ENCODE peak calls at places on chromosome 15, in five cellular contexts. One of them, this sample, is unnamed.

GRCh38 chr15:38066612-38067011 is 132.2 kb downstream of the TMCO5A start:
- DNase-seq in cardiac muscle cell: peak
- DNase-seq in activated T-helper 9 cell treated with anti-CD3 and anti-CD28 coated beads, Interleukin-2, amount 50 U/mL, for 16 hours: no peak
- DNase-seq in progenitor cell of endocrine pancreas: no peak
- DNase-seq in stimulated activated CD4-positive, alpha-beta T cell treated with anti-CD3 and anti-CD28 coated beads, Interleukin-4, amount 100 ng/mL, for 24 hours: no peak
- DNase-seq in this sample: no peak

GRCh38 chr15:94042163-94042954 is 189.0 kb upstream of the MCTP2 start:
- DNase-seq in progenitor cell of endocrine pancreas: no peak
- DNase-seq in stimulated activated CD4-positive, alpha-beta T cell treated with anti-CD3 and anti-CD28 coated beads, Interleukin-4, amount 100 ng/mL, for 24 hours: no peak
- DNase-seq in activated T-helper 9 cell treated with anti-CD3 and anti-CD28 coated beads, Interleukin-2, amount 50 U/mL, for 16 hours: no peak
- DNase-seq in cardiac muscle cell: peak
- DNase-seq in this sample: no peak

GRCh38 chr15:35455201-35455600 is 90.8 kb downstream of the DPH6 start:
- DNase-seq in stimulated activated CD4-positive, alpha-beta T cell treated with anti-CD3 and anti-CD28 coated beads, Interleukin-4, amount 100 ng/mL, for 24 hours: no peak
- DNase-seq in activated T-helper 9 cell treated with anti-CD3 and anti-CD28 coated beads, Interleukin-2, amount 50 U/mL, for 16 hours: no peak
- DNase-seq in cardiac muscle cell: peak
- DNase-seq in progenitor cell of endocrine pancreas: no peak
- DNase-seq in this sample: no peak

GRCh38 chr15:35533130-35534110 is 12.5 kb downstream of the DPH6 start:
- DNase-seq in progenitor cell of endocrine pancreas: no peak
- DNase-seq in stimulated activated CD4-positive, alpha-beta T cell treated with anti-CD3 and anti-CD28 coated beads, Interleukin-4, amount 100 ng/mL, for 24 hours: no peak
- DNase-seq in cardiac muscle cell: no peak
- DNase-seq in activated T-helper 9 cell treated with anti-CD3 and anti-CD28 coated beads, Interleukin-2, amount 50 U/mL, for 16 hours: no peak
- DNase-seq in this sample: peak

GRCh38 chr15:64905119-64905831 is 6.4 kb upstream of the ANKDD1A start:
- DNase-seq in activated T-helper 9 cell treated with anti-CD3 and anti-CD28 coated beads, Interleukin-2, amount 50 U/mL, for 16 hours: peak
- DNase-seq in stimulated activated CD4-positive, alpha-beta T cell treated with anti-CD3 and anti-CD28 coated beads, Interleukin-4, amount 100 ng/mL, for 24 hours: peak
- DNase-seq in progenitor cell of endocrine pancreas: peak
- DNase-seq in cardiac muscle cell: peak
- DNase-seq in this sample: peak

GRCh38 chr15:89442671-89443307 is 53.6 kb downstream of the RHCG start:
- DNase-seq in activated T-helper 9 cell treated with anti-CD3 and anti-CD28 coated beads, Interleukin-2, amount 50 U/mL, for 16 hours: no peak
- DNase-seq in progenitor cell of endocrine pancreas: peak
- DNase-seq in stimulated activated CD4-positive, alpha-beta T cell treated with anti-CD3 and anti-CD28 coated beads, Interleukin-4, amount 100 ng/mL, for 24 hours: peak
- DNase-seq in cardiac muscle cell: peak
- DNase-seq in this sample: peak

GRCh38 chr15:45948226-45948625 is 313.4 kb downstream of the SQOR start:
- DNase-seq in stimulated activated CD4-positive, alpha-beta T cell treated with anti-CD3 and anti-CD28 coated beads, Interleukin-4, amount 100 ng/mL, for 24 hours: no peak
- DNase-seq in progenitor cell of endocrine pancreas: no peak
- DNase-seq in activated T-helper 9 cell treated with anti-CD3 and anti-CD28 coated beads, Interleukin-2, amount 50 U/mL, for 16 hours: no peak
- DNase-seq in cardiac muscle cell: no peak
- DNase-seq in this sample: no peak

GRCh38 chr15:40500584-40501330 is 30.0 kb downstream of the CHST14 start:
- DNase-seq in activated T-helper 9 cell treated with anti-CD3 and anti-CD28 coated beads, Interleukin-2, amount 50 U/mL, for 16 hours: no peak
- DNase-seq in cardiac muscle cell: no peak
- DNase-seq in stimulated activated CD4-positive, alpha-beta T cell treated with anti-CD3 and anti-CD28 coated beads, Interleukin-4, amount 100 ng/mL, for 24 hours: no peak
- DNase-seq in progenitor cell of endocrine pancreas: no peak
- DNase-seq in this sample: peak

GRCh38 chr15:88018865-88019626 is 237.5 kb downstream of the NTRK3 start:
- DNase-seq in stimulated activated CD4-positive, alpha-beta T cell treated with anti-CD3 and anti-CD28 coated beads, Interleukin-4, amount 100 ng/mL, for 24 hours: no peak
- DNase-seq in activated T-helper 9 cell treated with anti-CD3 and anti-CD28 coated beads, Interleukin-2, amount 50 U/mL, for 16 hours: no peak
- DNase-seq in cardiac muscle cell: peak
- DNase-seq in progenitor cell of endocrine pancreas: no peak
- DNase-seq in this sample: no peak

GRCh38 chr15:74040115-74040850 is 42.1 kb downstream of the GOLGA6A start:
- DNase-seq in progenitor cell of endocrine pancreas: no peak
- DNase-seq in stimulated activated CD4-positive, alpha-beta T cell treated with anti-CD3 and anti-CD28 coated beads, Interleukin-4, amount 100 ng/mL, for 24 hours: no peak
- DNase-seq in activated T-helper 9 cell treated with anti-CD3 and anti-CD28 coated beads, Interleukin-2, amount 50 U/mL, for 16 hours: no peak
- DNase-seq in cardiac muscle cell: peak
- DNase-seq in this sample: peak

GRCh38 chr15:55247276-55247675 is 42.3 kb downstream of the RAB27A start:
- DNase-seq in stimulated activated CD4-positive, alpha-beta T cell treated with anti-CD3 and anti-CD28 coated beads, Interleukin-4, amount 100 ng/mL, for 24 hours: no peak
- DNase-seq in activated T-helper 9 cell treated with anti-CD3 and anti-CD28 coated beads, Interleukin-2, amount 50 U/mL, for 16 hours: no peak
- DNase-seq in progenitor cell of endocrine pancreas: no peak
- DNase-seq in cardiac muscle cell: no peak
- DNase-seq in this sample: no peak

GRCh38 chr15:81225161-81225671 is 28.5 kb downstream of the IL16 start:
- DNase-seq in cardiac muscle cell: peak
- DNase-seq in activated T-helper 9 cell treated with anti-CD3 and anti-CD28 coated beads, Interleukin-2, amount 50 U/mL, for 16 hours: no peak
- DNase-seq in stimulated activated CD4-positive, alpha-beta T cell treated with anti-CD3 and anti-CD28 coated beads, Interleukin-4, amount 100 ng/mL, for 24 hours: no peak
- DNase-seq in progenitor cell of endocrine pancreas: no peak
- DNase-seq in this sample: no peak

GRCh38 chr15:45747426-45747825 is 112.6 kb downstream of the SQOR start:
- DNase-seq in progenitor cell of endocrine pancreas: no peak
- DNase-seq in stimulated activated CD4-positive, alpha-beta T cell treated with anti-CD3 and anti-CD28 coated beads, Interleukin-4, amount 100 ng/mL, for 24 hours: no peak
- DNase-seq in activated T-helper 9 cell treated with anti-CD3 and anti-CD28 coated beads, Interleukin-2, amount 50 U/mL, for 16 hours: no peak
- DNase-seq in cardiac muscle cell: no peak
- DNase-seq in this sample: peak

GRCh38 chr15:68187559-68187958 is 17.6 kb downstream of the CALML4 start:
- DNase-seq in progenitor cell of endocrine pancreas: no peak
- DNase-seq in stimulated activated CD4-positive, alpha-beta T cell treated with anti-CD3 and anti-CD28 coated beads, Interleukin-4, amount 100 ng/mL, for 24 hours: no peak
- DNase-seq in cardiac muscle cell: peak
- DNase-seq in activated T-helper 9 cell treated with anti-CD3 and anti-CD28 coated beads, Interleukin-2, amount 50 U/mL, for 16 hours: no peak
- DNase-seq in this sample: peak

GRCh38 chr15:69414702-69415161 is 583 bp downstream of the KIF23 start:
- DNase-seq in activated T-helper 9 cell treated with anti-CD3 and anti-CD28 coated beads, Interleukin-2, amount 50 U/mL, for 16 hours: no peak
- DNase-seq in progenitor cell of endocrine pancreas: peak
- DNase-seq in stimulated activated CD4-positive, alpha-beta T cell treated with anti-CD3 and anti-CD28 coated beads, Interleukin-4, amount 100 ng/mL, for 24 hours: no peak
- DNase-seq in cardiac muscle cell: peak
- DNase-seq in this sample: peak

GRCh38 chr15:39919740-39920509 is at the start of gene GPR176:
- DNase-seq in stimulated activated CD4-positive, alpha-beta T cell treated with anti-CD3 and anti-CD28 coated beads, Interleukin-4, amount 100 ng/mL, for 24 hours: peak
- DNase-seq in activated T-helper 9 cell treated with anti-CD3 and anti-CD28 coated beads, Interleukin-2, amount 50 U/mL, for 16 hours: peak
- DNase-seq in cardiac muscle cell: peak
- DNase-seq in progenitor cell of endocrine pancreas: peak
- DNase-seq in this sample: peak

GRCh38 chr15:25803036-25803435 is 60.1 kb downstream of the ATP10A start:
- DNase-seq in progenitor cell of endocrine pancreas: no peak
- DNase-seq in activated T-helper 9 cell treated with anti-CD3 and anti-CD28 coated beads, Interleukin-2, amount 50 U/mL, for 16 hours: no peak
- DNase-seq in stimulated activated CD4-positive, alpha-beta T cell treated with anti-CD3 and anti-CD28 coated beads, Interleukin-4, amount 100 ng/mL, for 24 hours: no peak
- DNase-seq in cardiac muscle cell: no peak
- DNase-seq in this sample: no peak

GRCh38 chr15:79673416-79674123 is 223.2 kb downstream of the MTHFS start:
- DNase-seq in stimulated activated CD4-positive, alpha-beta T cell treated with anti-CD3 and anti-CD28 coated beads, Interleukin-4, amount 100 ng/mL, for 24 hours: no peak
- DNase-seq in progenitor cell of endocrine pancreas: no peak
- DNase-seq in cardiac muscle cell: peak
- DNase-seq in activated T-helper 9 cell treated with anti-CD3 and anti-CD28 coated beads, Interleukin-2, amount 50 U/mL, for 16 hours: no peak
- DNase-seq in this sample: peak

GRCh38 chr15:93052090-93052892 is 36.7 kb downstream of the RGMA start:
- DNase-seq in cardiac muscle cell: no peak
- DNase-seq in activated T-helper 9 cell treated with anti-CD3 and anti-CD28 coated beads, Interleukin-2, amount 50 U/mL, for 16 hours: no peak
- DNase-seq in stimulated activated CD4-positive, alpha-beta T cell treated with anti-CD3 and anti-CD28 coated beads, Interleukin-4, amount 100 ng/mL, for 24 hours: no peak
- DNase-seq in progenitor cell of endocrine pancreas: no peak
- DNase-seq in this sample: no peak

GRCh38 chr15:90459368-90459767 is 70.4 kb upstream of the CRTC3 start:
- DNase-seq in activated T-helper 9 cell treated with anti-CD3 and anti-CD28 coated beads, Interleukin-2, amount 50 U/mL, for 16 hours: no peak
- DNase-seq in cardiac muscle cell: peak
- DNase-seq in progenitor cell of endocrine pancreas: no peak
- DNase-seq in stimulated activated CD4-positive, alpha-beta T cell treated with anti-CD3 and anti-CD28 coated beads, Interleukin-4, amount 100 ng/mL, for 24 hours: no peak
- DNase-seq in this sample: no peak

GRCh38 chr15:64892850-64893403 is 18.8 kb upstream of the ANKDD1A start:
- DNase-seq in stimulated activated CD4-positive, alpha-beta T cell treated with anti-CD3 and anti-CD28 coated beads, Interleukin-4, amount 100 ng/mL, for 24 hours: peak
- DNase-seq in progenitor cell of endocrine pancreas: no peak
- DNase-seq in activated T-helper 9 cell treated with anti-CD3 and anti-CD28 coated beads, Interleukin-2, amount 50 U/mL, for 16 hours: no peak
- DNase-seq in cardiac muscle cell: no peak
- DNase-seq in this sample: no peak

GRCh38 chr15:98800437-98801233 is 152.3 kb downstream of the IGF1R start:
- DNase-seq in activated T-helper 9 cell treated with anti-CD3 and anti-CD28 coated beads, Interleukin-2, amount 50 U/mL, for 16 hours: no peak
- DNase-seq in progenitor cell of endocrine pancreas: peak
- DNase-seq in stimulated activated CD4-positive, alpha-beta T cell treated with anti-CD3 and anti-CD28 coated beads, Interleukin-4, amount 100 ng/mL, for 24 hours: no peak
- DNase-seq in cardiac muscle cell: peak
- DNase-seq in this sample: peak

GRCh38 chr15:43127752-43128151 is 5.6 kb upstream of the TMEM62 start:
- DNase-seq in activated T-helper 9 cell treated with anti-CD3 and anti-CD28 coated beads, Interleukin-2, amount 50 U/mL, for 16 hours: no peak
- DNase-seq in stimulated activated CD4-positive, alpha-beta T cell treated with anti-CD3 and anti-CD28 coated beads, Interleukin-4, amount 100 ng/mL, for 24 hours: no peak
- DNase-seq in progenitor cell of endocrine pancreas: no peak
- DNase-seq in cardiac muscle cell: no peak
- DNase-seq in this sample: peak

GRCh38 chr15:68197661-68198437 is 7.3 kb downstream of the CALML4 start:
- DNase-seq in activated T-helper 9 cell treated with anti-CD3 and anti-CD28 coated beads, Interleukin-2, amount 50 U/mL, for 16 hours: no peak
- DNase-seq in cardiac muscle cell: no peak
- DNase-seq in stimulated activated CD4-positive, alpha-beta T cell treated with anti-CD3 and anti-CD28 coated beads, Interleukin-4, amount 100 ng/mL, for 24 hours: no peak
- DNase-seq in progenitor cell of endocrine pancreas: no peak
- DNase-seq in this sample: no peak

GRCh38 chr15:79964232-79964820 is 6.7 kb downstream of the BCL2A1 start:
- DNase-seq in cardiac muscle cell: no peak
- DNase-seq in progenitor cell of endocrine pancreas: no peak
- DNase-seq in stimulated activated CD4-positive, alpha-beta T cell treated with anti-CD3 and anti-CD28 coated beads, Interleukin-4, amount 100 ng/mL, for 24 hours: no peak
- DNase-seq in activated T-helper 9 cell treated with anti-CD3 and anti-CD28 coated beads, Interleukin-2, amount 50 U/mL, for 16 hours: no peak
- DNase-seq in this sample: no peak

GRCh38 chr15:38320181-38320580 is 67.5 kb downstream of the SPRED1 start:
- DNase-seq in progenitor cell of endocrine pancreas: no peak
- DNase-seq in stimulated activated CD4-positive, alpha-beta T cell treated with anti-CD3 and anti-CD28 coated beads, Interleukin-4, amount 100 ng/mL, for 24 hours: no peak
- DNase-seq in cardiac muscle cell: peak
- DNase-seq in activated T-helper 9 cell treated with anti-CD3 and anti-CD28 coated beads, Interleukin-2, amount 50 U/mL, for 16 hours: no peak
- DNase-seq in this sample: no peak

GRCh38 chr15:77421370-77421700 is 647 bp downstream of the HMG20A start:
- DNase-seq in cardiac muscle cell: peak
- DNase-seq in activated T-helper 9 cell treated with anti-CD3 and anti-CD28 coated beads, Interleukin-2, amount 50 U/mL, for 16 hours: no peak
- DNase-seq in progenitor cell of endocrine pancreas: no peak
- DNase-seq in stimulated activated CD4-positive, alpha-beta T cell treated with anti-CD3 and anti-CD28 coated beads, Interleukin-4, amount 100 ng/mL, for 24 hours: no peak
- DNase-seq in this sample: peak

GRCh38 chr15:33913459-33913858 is 54.8 kb upstream of the CHRM5 start:
- DNase-seq in stimulated activated CD4-positive, alpha-beta T cell treated with anti-CD3 and anti-CD28 coated beads, Interleukin-4, amount 100 ng/mL, for 24 hours: no peak
- DNase-seq in cardiac muscle cell: peak
- DNase-seq in progenitor cell of endocrine pancreas: no peak
- DNase-seq in activated T-helper 9 cell treated with anti-CD3 and anti-CD28 coated beads, Interleukin-2, amount 50 U/mL, for 16 hours: no peak
- DNase-seq in this sample: peak